ENCODE peak calls at places on chromosomes 4 and X, in eight cellular contexts. I is IMR-90, K is uterus, S is heart left ventricle, O is vagina, G is transverse colon, E is gastrocnemius medialis, C is body of pancreas. Y is an unnamed sample.

GRCh38 chr4:98606879-98607278 is 51.5 kb downstream of the TSPAN5 start:
- DNase-seq in I (no peak), K (no peak), S (no peak), O (no peak), G (no peak), E (no peak), C (no peak), Y (no peak)

GRCh38 chr4:152983774-152984411 is 47.8 kb downstream of the FHDC1 start:
- DNase-seq in I (peak; percentile 45), K (no peak), S (no peak), O (no peak), G (no peak), E (no peak), C (no peak), Y (no peak)

GRCh38 chrX:9464435-9465371 is at the start of gene TBL1X:
- DNase-seq in I (peak; percentile 19), K (peak; percentile 68), S (peak; percentile 67), O (no peak), G (peak; percentile 59), E (peak; percentile 61), C (peak; percentile 31), Y (peak; percentile 80)

GRCh38 chr4:154024097-154024496 is 235.2 kb upstream of the SFRP2 start:
- DNase-seq in I (no peak), K (no peak), S (no peak), O (no peak), G (no peak), E (no peak), C (no peak), Y (peak; percentile 14)

GRCh38 chrX:29941292-29941691 is 274.1 kb upstream of the MAGEB2 start:
- DNase-seq in I (peak; percentile 17), K (no peak), S (no peak), O (no peak), G (no peak), E (no peak), C (no peak), Y (no peak)

GRCh38 chr4:13656569-13656988 is 29.1 kb upstream of the BOD1L1 start:
- DNase-seq in I (peak; percentile 74), K (peak; percentile 42), S (peak; percentile 52), O (no peak), G (peak; percentile 54), E (peak; percentile 14), C (peak; percentile 54), Y (peak; percentile 46)

GRCh38 chrX:7132335-7133035 is 15.0 kb upstream of the STS start:
- DNase-seq in I (peak; percentile 73), K (no peak), S (no peak), O (no peak), G (peak; percentile 91), E (no peak), C (peak; percentile 77), Y (peak; percentile 75)

GRCh38 chr4:44232262-44232661 is 216.3 kb downstream of the KCTD8 start:
- DNase-seq in I (no peak), K (no peak), S (no peak), O (no peak), G (no peak), E (no peak), C (no peak), Y (no peak)

GRCh38 chrX:150575415-150575814 is 7.0 kb downstream of the MTM1 start:
- DNase-seq in I (peak; percentile 33), K (no peak), S (no peak), O (no peak), G (peak; percentile 13), E (no peak), C (no peak), Y (no peak)

GRCh38 chr4:22462693-22463092 is 53.2 kb downstream of the ADGRA3 start:
- DNase-seq in I (no peak), K (no peak), S (no peak), O (no peak), G (no peak), E (no peak), C (no peak), Y (no peak)

GRCh38 chrX:147912093-147912801 is 528 bp downstream of the FMR1 start:
- DNase-seq in I (peak; percentile 31), K (peak; percentile 29), S (peak; percentile 29), O (no peak), G (peak; percentile 24), E (peak; percentile 15), C (peak; percentile 27), Y (peak; percentile 52)

GRCh38 chrX:80828232-80828631 is 18.6 kb upstream of the BRWD3 start:
- DNase-seq in I (no peak), K (no peak), S (no peak), O (no peak), G (no peak), E (no peak), C (no peak), Y (no peak)

GRCh38 chr4:1447676-1448588 is 41.7 kb upstream of the NKX1-1 start:
- DNase-seq in I (no peak), K (peak; percentile 7), S (no peak), O (no peak), G (no peak), E (no peak), C (no peak), Y (no peak)

GRCh38 chr4:8592366-8593267 is at the start of gene CPZ:
- DNase-seq in I (peak; percentile 50), K (peak; percentile 37), S (no peak), O (no peak), G (no peak), E (no peak), C (no peak), Y (no peak)

GRCh38 chrX:8657883-8658282 is 74.1 kb downstream of the ANOS1 start:
- DNase-seq in I (no peak), K (no peak), S (no peak), O (no peak), G (no peak), E (no peak), C (no peak), Y (no peak)

GRCh38 chrX:74492720-74493201 is 71.5 kb downstream of the SLC16A2 start:
- DNase-seq in I (no peak), K (no peak), S (no peak), O (no peak), G (no peak), E (no peak), C (no peak), Y (no peak)

GRCh38 chr4:7904108-7904516 is 35.5 kb downstream of the AFAP1 start:
- DNase-seq in I (peak; percentile 89), K (no peak), S (no peak), O (no peak), G (no peak), E (no peak), C (no peak), Y (no peak)

GRCh38 chr4:85398276-85398675 is 76.7 kb upstream of the ARHGAP24 start:
- DNase-seq in I (no peak), K (peak; percentile 31), S (peak; percentile 46), O (no peak), G (no peak), E (no peak), C (no peak), Y (no peak)

GRCh38 chr4:24584175-24584850 is at the start of gene DHX15:
- DNase-seq in I (peak; percentile 97), K (peak; percentile 94), S (peak; percentile 96), O (no peak), G (peak; percentile 97), E (peak; percentile 95), C (peak; percentile 96), Y (peak; percentile 97)
- TF ChIP-seq POLR2A in I (peak; percentile 84), K (peak; percentile 82), S (no peak), O (no peak), G (peak; percentile 73), E (peak; percentile 86), C (peak; percentile 85), Y (peak; percentile 92)

GRCh38 chr4:40238008-40238699 is 41.3 kb downstream of the RHOH start:
- DNase-seq in I (no peak), K (no peak), S (no peak), O (no peak), G (no peak), E (no peak), C (no peak), Y (no peak)
- TF ChIP-seq POLR2A in I (no peak), K (no peak), S (no peak), O (no peak), G (no peak), E (no peak), C (no peak), Y (no peak)

DNA sequence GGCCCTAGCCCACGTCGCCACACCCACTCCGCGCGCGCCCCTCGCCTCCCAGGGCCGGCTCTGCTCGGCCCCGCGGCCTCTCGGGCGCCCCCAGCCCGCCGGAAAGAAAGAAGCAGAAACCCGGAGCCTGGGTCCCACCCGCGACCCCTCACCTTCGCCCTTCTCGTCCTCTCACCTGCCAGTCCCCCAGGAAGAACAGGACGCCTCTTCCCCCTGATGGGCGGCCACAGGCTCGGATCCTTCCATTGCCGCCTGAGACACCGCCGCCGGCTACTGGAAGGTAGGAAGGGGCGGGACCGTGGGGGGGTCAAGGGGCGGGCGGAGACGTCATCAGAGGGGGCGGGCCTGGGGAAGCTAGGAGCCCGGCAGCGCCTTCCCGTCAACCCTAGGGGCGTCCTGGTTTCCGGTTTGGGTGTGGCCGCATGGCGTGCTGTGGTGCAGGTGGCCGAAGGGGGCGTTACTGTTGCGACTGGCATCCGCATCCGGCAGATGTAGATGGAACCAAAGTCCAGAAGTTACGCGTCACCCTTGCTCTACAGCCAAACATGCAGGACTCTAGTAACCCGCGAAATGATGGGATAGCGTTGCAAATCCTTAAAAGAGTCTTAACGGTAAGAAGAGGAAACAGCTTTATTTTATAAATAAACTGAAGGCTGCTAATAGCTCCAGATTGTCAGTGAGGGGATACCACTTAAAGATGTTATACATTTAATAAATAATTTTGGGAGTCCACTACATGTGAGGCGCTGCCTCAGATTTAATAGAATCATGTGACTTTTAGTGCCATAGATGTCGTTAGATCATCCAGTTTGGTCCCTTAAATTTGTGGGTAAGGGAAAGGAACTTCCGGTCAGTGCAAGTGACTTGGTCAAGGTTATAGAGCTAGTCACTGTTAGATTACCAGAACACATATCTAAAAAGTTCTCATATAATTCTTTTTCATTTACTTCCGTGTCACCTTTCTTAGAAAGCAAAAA is at the start of gene UBA6:
- DNase-seq in I (peak; percentile 96), K (peak; percentile 94), S (peak; percentile 96), O (peak; percentile 98), G (peak; percentile 98), E (peak; percentile 90), C (peak; percentile 98), Y (peak; percentile 97)
- TF ChIP-seq POLR2A in I (peak; percentile 82), K (peak; percentile 56), S (no peak), O (no peak), G (peak; percentile 80), E (peak; percentile 44), C (peak; percentile 72), Y (peak; percentile 51)

GRCh38 chr4:169660929-169661328 is 40.6 kb downstream of the CLCN3 start:
- DNase-seq in I (no peak), K (no peak), S (no peak), O (no peak), G (no peak), E (no peak), C (no peak), Y (peak; percentile 63)

GRCh38 chr4:169658196-169658595 is 37.8 kb downstream of the CLCN3 start:
- DNase-seq in I (no peak), K (no peak), S (no peak), O (no peak), G (no peak), E (no peak), C (no peak), Y (no peak)

GRCh38 chr4:169662226-169662625 is 41.8 kb downstream of the CLCN3 start:
- DNase-seq in I (no peak), K (no peak), S (no peak), O (no peak), G (no peak), E (no peak), C (no peak), Y (no peak)

GRCh38 chr4:169658970-169659735 is 38.8 kb downstream of the CLCN3 start:
- DNase-seq in I (no peak), K (no peak), S (no peak), O (no peak), G (no peak), E (no peak), C (no peak), Y (peak; percentile 71)

GRCh38 chr4:169659736-169660670 is 39.6 kb downstream of the CLCN3 start:
- DNase-seq in I (peak; percentile 99), K (peak; percentile 60), S (peak; percentile 75), O (no peak), G (peak; percentile 78), E (peak; percentile 77), C (peak; percentile 81), Y (peak; percentile 99)
- TF ChIP-seq POLR2A in I (peak; percentile 87), K (peak; percentile 51), S (no peak), O (no peak), G (peak; percentile 77), E (peak; percentile 42), C (peak; percentile 85), Y (peak; percentile 100)